ENCODE peak calls at places on chromosomes 13 and 19, in six cellular contexts. J is pancreas; N is CD8-positive, alpha-beta T cell; I is fibroblast of pulmonary artery; W is Panc1; A is tibial nerve. D is an unnamed sample.

GRCh38 chr19:10566658-10567410 is 1.0 kb upstream of the KRI1 start:
- DNase-seq in W (no peak), A (no peak), I (no peak), N (peak; percentile 71), J (peak; percentile 54), D (peak; percentile 73)

GRCh38 chr13:112808377-112809140 is 118.7 kb downstream of the ATP11A start:
- DNase-seq in A (no peak), N (no peak), W (no peak), J (no peak), I (no peak), D (no peak)

GRCh38 chr19:54180691-54181091 is 7.7 kb upstream of the TMC4 start:
- DNase-seq in W (no peak), J (peak; percentile 34), A (no peak), I (no peak), N (no peak), D (no peak)

GRCh38 chr13:23570931-23571330 is 719 bp downstream of the TNFRSF19 start:
- DNase-seq in W (no peak), J (no peak), I (peak; percentile 39), N (no peak), A (no peak), D (no peak)

GRCh38 chr19:7426986-7427385 is 61.8 kb downstream of the PEX11G start:
- DNase-seq in I (no peak), W (no peak), N (no peak), A (no peak), J (no peak), D (peak; percentile 64)

GRCh38 chr19:2333027-2333806 is 4.7 kb downstream of the SPPL2B start:
- DNase-seq in I (no peak), W (no peak), N (no peak), J (no peak), A (no peak), D (no peak)

GRCh38 chr19:55467236-55468053 is 2.9 kb upstream of the C19orf85 start:
- DNase-seq in W (no peak), I (peak; percentile 82), N (peak; percentile 66), A (peak; percentile 63), J (peak; percentile 74), D (peak; percentile 89)

GRCh38 chr13:32010137-32010536 is 21.4 kb upstream of the FRY start:
- DNase-seq in A (no peak), J (no peak), W (no peak), N (no peak), I (no peak), D (no peak)

GRCh38 chr13:48232420-48233096 is 448 bp upstream of the ITM2B start:
- DNase-seq in I (no peak), A (no peak), J (no peak), W (no peak), N (peak; percentile 64), D (no peak)

GRCh38 chr13:28568286-28568685 is 73.4 kb upstream of the FLT1 start:
- DNase-seq in A (no peak), W (no peak), I (peak; percentile 71), J (peak; percentile 89), N (no peak), D (no peak)

GRCh38 chr19:19578241-19578640 is 40.2 kb downstream of the CILP2 start:
- DNase-seq in W (no peak), I (no peak), J (no peak), A (no peak), N (no peak), D (no peak)

GRCh38 chr13:94552095-94552494 is 43.9 kb downstream of the TGDS start:
- DNase-seq in A (no peak), N (no peak), W (no peak), I (no peak), J (no peak), D (no peak)

GRCh38 chr19:56566904-56567273 is 379 bp upstream of the ZNF470 start:
- DNase-seq in W (no peak), A (no peak), N (peak; percentile 36), J (peak; percentile 60), I (no peak), D (no peak)

DNA sequence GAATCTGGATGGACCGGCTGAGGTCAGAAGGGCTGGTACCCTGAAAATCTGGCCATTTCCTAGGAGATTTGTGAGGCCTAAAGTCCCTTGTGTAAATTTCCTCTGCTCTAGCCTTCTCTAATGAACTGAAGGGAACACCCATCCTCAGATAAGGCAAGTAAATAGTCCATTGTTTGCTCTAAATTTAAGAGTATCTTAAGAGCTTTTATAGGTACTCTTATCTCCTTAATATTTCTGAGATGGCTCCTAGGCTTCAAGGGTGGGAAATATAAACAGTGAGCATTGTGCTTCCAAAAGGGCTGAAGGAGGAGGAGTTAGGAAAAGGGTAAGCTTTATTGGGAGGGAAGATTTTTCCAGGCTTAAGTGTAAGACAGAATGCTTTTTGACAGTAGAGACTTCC is 148.7 kb upstream of the EDNRB start:
- DNase-seq in J (no peak), A (no peak), N (no peak), W (no peak), I (no peak), D (no peak)
- TF ChIP-seq CTCF in J (no peak), A (no peak), N (no peak), W (no peak), I (no peak), D (no peak)

GRCh38 chr19:49085020-49085867 is at the start of gene SNRNP70:
- DNase-seq in J (peak; percentile 100), A (peak; percentile 97), I (peak; percentile 100), N (peak; percentile 98), W (peak; percentile 80), D (peak; percentile 99)
- TF ChIP-seq CTCF in J (no peak), A (no peak), I (no peak), N (no peak), W (no peak), D (no peak)

DNA sequence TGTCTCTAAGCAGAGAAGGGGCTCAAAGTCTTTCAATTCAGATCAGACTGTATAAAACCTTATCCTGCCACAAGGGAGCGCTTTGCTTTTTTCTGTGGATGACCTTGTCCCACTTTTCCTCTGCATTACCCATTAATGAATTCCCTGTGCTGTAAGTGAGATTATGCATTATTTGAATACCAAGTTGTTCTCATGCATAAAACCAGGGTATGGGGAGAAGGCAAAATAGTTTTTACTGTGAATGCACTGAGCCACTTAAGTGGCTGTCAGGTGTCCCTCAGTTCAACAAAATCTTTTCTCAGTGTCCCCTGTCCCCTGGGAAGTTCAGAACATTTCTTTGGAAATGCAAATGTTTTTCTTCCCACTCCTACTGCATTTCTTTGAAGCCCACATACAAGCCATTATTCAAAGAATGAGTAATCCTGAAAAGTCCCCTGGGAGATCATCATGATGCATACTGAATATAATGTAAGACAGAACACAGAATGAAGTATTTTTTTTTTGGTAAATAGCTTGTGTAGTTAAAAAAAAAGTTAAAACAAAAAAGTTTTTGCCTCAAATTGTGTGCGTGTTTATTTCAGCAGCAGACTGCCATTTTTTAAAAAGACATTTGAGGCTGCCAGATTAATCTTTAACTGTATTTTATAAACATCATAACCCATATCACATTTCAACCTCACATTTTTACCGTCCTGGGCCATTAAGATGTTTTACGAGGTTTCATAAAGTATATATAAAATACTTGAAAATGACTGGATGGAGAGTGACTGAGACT is 506.7 kb upstream of the PCDH9 start:
- DNase-seq in J (no peak), I (peak; percentile 52), A (no peak), W (no peak), N (no peak), D (no peak)
- TF ChIP-seq CTCF in J (no peak), I (peak; percentile 9), A (no peak), W (peak; percentile 25), N (no peak), D (no peak)

DNA sequence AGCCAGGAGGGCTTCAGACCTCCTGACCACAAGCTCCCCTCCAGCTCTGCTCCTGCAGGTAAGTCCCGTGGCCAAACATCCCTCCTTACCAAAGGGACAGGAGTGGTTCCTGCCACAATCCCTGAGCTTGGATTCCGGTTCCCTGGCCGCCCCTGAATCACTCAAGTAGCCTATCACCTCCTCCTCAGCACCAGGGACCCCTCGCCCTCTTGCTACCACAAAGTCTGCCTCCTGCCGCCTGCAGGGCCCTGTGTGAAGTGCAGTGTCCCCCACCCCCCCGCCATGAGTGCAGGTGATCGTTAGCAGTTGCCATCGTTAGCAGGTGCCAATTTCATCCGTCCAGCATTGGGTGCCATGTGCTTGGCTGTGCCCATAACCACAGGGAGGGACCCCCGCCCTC is 40.8 kb upstream of the RANBP3 start:
- DNase-seq in I (no peak), W (no peak), J (no peak), N (no peak), A (no peak), D (no peak)
- TF ChIP-seq CTCF in I (peak; percentile 24), W (no peak), J (no peak), N (no peak), A (no peak), D (no peak)

DNA sequence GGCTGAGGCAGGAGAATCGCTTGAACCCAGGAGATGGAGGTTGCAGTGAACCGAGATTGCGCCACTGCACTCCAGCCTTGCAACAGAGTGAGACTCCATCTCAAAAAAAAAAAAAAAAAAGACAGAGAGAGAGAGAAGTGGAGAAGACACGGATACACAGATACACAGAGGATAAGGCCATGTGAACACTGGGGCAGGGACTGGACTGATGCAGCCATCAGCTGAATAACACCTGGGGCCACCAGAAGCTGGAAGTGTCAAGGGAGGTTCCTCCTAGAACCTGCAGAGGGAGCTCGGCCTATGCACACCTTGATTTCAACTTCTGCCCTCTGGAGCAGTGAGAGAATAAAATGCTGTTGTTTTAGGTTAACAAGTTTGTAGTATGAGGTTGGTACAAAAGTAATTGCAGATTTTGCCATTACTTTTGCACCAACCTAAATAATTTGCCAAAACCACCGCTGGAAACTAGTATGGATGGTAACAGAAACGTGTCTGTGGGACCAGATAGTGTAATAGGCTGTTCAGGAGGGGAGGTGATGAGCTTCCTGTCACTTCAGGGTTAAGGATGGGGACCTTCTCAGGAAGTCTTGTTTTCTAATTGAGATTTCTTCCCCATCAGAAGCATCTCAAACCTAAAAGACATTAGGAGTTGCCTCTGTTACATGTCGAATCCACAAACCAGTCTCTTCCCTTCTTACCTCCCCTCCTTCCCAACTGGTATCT is 36.4 kb upstream of the IGSF23 start:
- DNase-seq in A (no peak), I (peak; percentile 37), J (peak; percentile 48), N (no peak), W (no peak), D (peak; percentile 32)
- TF ChIP-seq CTCF in A (peak; percentile 14), I (peak; percentile 51), J (peak; percentile 57), N (peak; percentile 24), W (peak; percentile 82), D (peak; percentile 36)

GRCh38 chr13:85431720-85432119 is 367.5 kb downstream of the SLITRK6 start:
- DNase-seq in W (no peak), I (no peak), N (no peak), A (no peak), J (no peak), D (no peak)
- TF ChIP-seq CTCF in W (no peak), I (no peak), N (no peak), A (no peak), J (no peak), D (no peak)